ENCODE peak calls at places on chromosome 21, in ten cellular contexts. T is hepatocyte, I is K562, N is PC-3, A is mammary epithelial cell, X is neural progenitor cell, L is GM23248, P is HCT116, Q is A673, B is astrocyte. G is an unnamed sample.

GRCh38 chr21:27572681-27573080 is 605.8 kb upstream of the ADAMTS5 start:
- DNase-seq in T (no peak), I (no peak), N (peak), A (peak), X (no peak), L (peak), P (no peak), Q (no peak), B (peak), G (no peak)

GRCh38 chr21:15144026-15144425 is 79.2 kb upstream of the NRIP1 start:
- DNase-seq in T (no peak), I (no peak), N (no peak), A (no peak), X (no peak), L (no peak), P (no peak), Q (no peak), B (no peak), G (no peak)

GRCh38 chr21:38659936-38660332 is 145.8 kb upstream of the ETS2 start:
- DNase-seq in T (no peak), I (no peak), N (no peak), A (no peak), X (no peak), L (no peak), P (no peak), Q (no peak), B (no peak), G (no peak)

GRCh38 chr21:26637346-26637745 is 64.3 kb upstream of the CYYR1 start:
- DNase-seq in T (no peak), I (no peak), N (peak), A (no peak), X (no peak), L (no peak), P (no peak), Q (no peak), B (no peak), G (no peak)

GRCh38 chr21:43825936-43826622 is 36.7 kb downstream of the RRP1 start:
- DNase-seq in T (no peak), I (no peak), N (peak), A (no peak), X (peak), L (no peak), P (no peak), Q (no peak), B (no peak), G (no peak)

GRCh38 chr21:20329636-20330035 is 668.6 kb upstream of the NCAM2 start:
- DNase-seq in T (no peak), I (no peak), N (no peak), A (no peak), X (no peak), L (no peak), P (no peak), Q (no peak), B (no peak), G (no peak)

GRCh38 chr21:19031956-19032355 is 628.4 kb upstream of the TMPRSS15 start:
- DNase-seq in T (no peak), I (no peak), N (no peak), A (no peak), X (no peak), L (no peak), P (no peak), Q (no peak), B (no peak), G (no peak)

GRCh38 chr21:43921979-43922945 is 57.2 kb downstream of the AGPAT3 start:
- DNase-seq in T (no peak), I (peak), N (no peak), A (no peak), X (no peak), L (no peak), P (no peak), Q (no peak), B (peak), G (no peak)

GRCh38 chr21:44805226-44805625 is 3.6 kb upstream of the UBE2G2 start:
- DNase-seq in T (no peak), I (no peak), N (peak), A (no peak), X (no peak), L (no peak), P (no peak), Q (no peak), B (no peak), G (no peak)

GRCh38 chr21:22363504-22363903 is 1365.3 kb downstream of the NCAM2 start:
- DNase-seq in T (no peak), I (no peak), N (no peak), A (no peak), X (no peak), L (no peak), P (no peak), Q (no peak), B (no peak), G (no peak)

GRCh38 chr21:44413566-44414290 is 41.6 kb upstream of the LRRC3 start:
- DNase-seq in T (no peak), I (no peak), N (no peak), A (no peak), X (no peak), L (no peak), P (no peak), Q (no peak), B (no peak), G (no peak)

GRCh38 chr21:42302292-42302650 is 12.9 kb downstream of the TFF3 start:
- DNase-seq in T (no peak), I (no peak), N (no peak), A (no peak), X (peak), L (no peak), P (no peak), Q (no peak), B (no peak), G (no peak)

GRCh38 chr21:34793471-34793870 is 124.7 kb downstream of the CLIC6 start:
- DNase-seq in T (no peak), I (no peak), N (no peak), A (no peak), X (no peak), L (no peak), P (no peak), Q (no peak), B (no peak), G (no peak)

GRCh38 chr21:34796518-34797201 is 127.9 kb downstream of the CLIC6 start:
- DNase-seq in T (peak), I (no peak), N (peak), A (no peak), X (no peak), L (peak), P (peak), Q (no peak), B (no peak), G (no peak)

GRCh38 chr21:34792504-34793089 is 123.8 kb downstream of the CLIC6 start:
- DNase-seq in T (no peak), I (no peak), N (no peak), A (no peak), X (no peak), L (no peak), P (no peak), Q (no peak), B (no peak), G (no peak)

GRCh38 chr21:34795152-34796141 is 126.7 kb downstream of the CLIC6 start:
- DNase-seq in T (peak), I (no peak), N (peak), A (peak), X (no peak), L (peak), P (peak), Q (no peak), B (peak), G (no peak)

GRCh38 chr21:34794686-34795085 is 125.9 kb downstream of the CLIC6 start:
- DNase-seq in T (no peak), I (no peak), N (no peak), A (no peak), X (no peak), L (no peak), P (no peak), Q (no peak), B (no peak), G (no peak)
- H3K27ac ChIP-seq in T (peak), I (no peak), N (peak), A (peak), X (no peak), L (peak), P (peak), Q (no peak), B (peak), G (no peak)

GRCh38 chr21:45969921-45970673 is 11.5 kb upstream of the COL6A1 start:
- DNase-seq in T (no peak), I (no peak), N (no peak), A (no peak), X (no peak), L (no peak), P (no peak), Q (no peak), B (no peak), G (no peak)

GRCh38 chr21:45970674-45971486 is 10.7 kb upstream of the COL6A1 start:
- DNase-seq in T (peak), I (peak), N (peak), A (no peak), X (peak), L (peak), P (no peak), Q (peak), B (no peak), G (no peak)

GRCh38 chr21:45972716-45973474 is 8.7 kb upstream of the COL6A1 start:
- DNase-seq in T (peak), I (no peak), N (no peak), A (no peak), X (peak), L (peak), P (no peak), Q (peak), B (peak), G (no peak)

GRCh38 chr21:45972353-45972715 is 9.2 kb upstream of the COL6A1 start:
- DNase-seq in T (peak), I (no peak), N (no peak), A (no peak), X (no peak), L (peak), P (no peak), Q (no peak), B (no peak), G (no peak)

GRCh38 chr21:45971487-45972352 is 9.8 kb upstream of the COL6A1 start:
- DNase-seq in T (peak), I (no peak), N (no peak), A (no peak), X (no peak), L (peak), P (no peak), Q (peak), B (peak), G (no peak)
- TF ChIP-seq EZH2 in T (no peak), I (no peak), N (no peak), A (no peak), X (no peak), L (no peak), P (no peak), Q (no peak), B (no peak), G (no peak)

GRCh38 chr21:32335601-32336575 is 37.2 kb downstream of the MRAP start:
- DNase-seq in T (no peak), I (no peak), N (no peak), A (no peak), X (no peak), L (peak), P (no peak), Q (no peak), B (peak), G (no peak)
- H3K27ac ChIP-seq in T (no peak), I (no peak), N (no peak), A (no peak), X (peak), L (peak), P (no peak), Q (no peak), B (peak), G (no peak)

DNA sequence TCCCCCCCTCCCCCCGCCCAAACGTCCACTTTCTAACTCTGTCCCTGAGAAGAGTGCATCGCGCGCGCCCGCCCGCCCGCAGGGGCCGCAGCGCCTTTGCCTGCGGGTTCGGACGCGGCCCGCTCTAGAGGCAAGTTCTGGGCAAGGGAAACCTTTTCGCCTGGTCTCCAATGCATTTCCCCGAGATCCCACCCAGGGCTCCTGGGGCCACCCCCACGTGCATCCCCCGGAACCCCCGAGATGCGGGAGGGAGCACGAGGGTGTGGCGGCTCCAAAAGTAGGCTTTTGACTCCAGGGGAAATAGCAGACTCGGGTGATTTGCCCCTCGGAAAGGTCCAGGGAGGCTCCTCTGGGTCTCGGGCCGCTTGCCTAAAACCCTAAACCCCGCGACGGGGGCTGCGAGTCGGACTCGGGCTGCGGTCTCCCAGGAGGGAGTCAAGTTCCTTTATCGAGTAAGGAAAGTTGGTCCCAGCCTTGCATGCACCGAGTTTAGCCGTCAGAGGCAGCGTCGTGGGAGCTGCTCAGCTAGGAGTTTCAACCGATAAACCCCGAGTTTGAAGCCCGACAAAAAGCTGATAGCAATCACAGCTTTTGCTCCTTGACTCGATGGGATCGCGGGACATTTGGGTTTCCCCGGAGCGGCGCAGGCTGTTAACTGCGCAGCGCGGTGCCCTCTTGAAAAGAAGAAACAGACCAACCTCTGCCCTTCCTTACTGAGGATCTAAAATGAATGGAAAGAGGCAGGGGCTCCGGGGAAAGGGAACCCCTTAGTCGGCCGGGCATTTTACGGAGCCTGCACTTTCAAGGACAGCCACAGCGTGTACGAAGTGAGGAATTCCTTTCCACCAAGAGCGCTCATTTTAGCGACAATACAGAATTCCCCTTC is 158.1 kb downstream of the RUNX1 start:
- DNase-seq in T (peak), I (no peak), N (no peak), A (peak), X (peak), L (peak), P (no peak), Q (no peak), B (peak), G (no peak)
- TF ChIP-seq EZH2 in T (no peak), I (no peak), N (no peak), A (no peak), X (peak), L (no peak), P (no peak), Q (peak), B (no peak), G (peak)

DNA sequence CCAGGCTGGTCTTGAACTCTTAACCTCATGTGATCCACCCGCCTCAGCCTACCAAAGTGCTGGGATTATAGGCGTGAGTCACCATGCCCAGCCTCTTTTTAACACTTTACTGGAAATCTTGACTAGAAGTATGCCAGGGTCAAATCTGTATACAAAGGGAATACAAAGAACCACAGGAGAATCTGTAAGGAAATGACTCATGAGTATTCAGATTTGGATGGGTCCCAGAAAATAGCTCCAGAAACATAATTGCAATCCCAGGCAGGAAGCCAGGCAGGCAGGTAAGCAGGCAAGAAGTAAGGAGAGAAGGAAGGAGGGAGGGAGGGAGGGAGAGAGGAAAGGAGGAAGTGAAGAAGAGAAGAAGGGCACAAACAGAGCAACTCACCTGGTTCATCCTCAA is 22.8 kb upstream of the TIAM1 start:
- DNase-seq in T (no peak), I (no peak), N (peak), A (peak), X (no peak), L (peak), P (peak), Q (peak), B (peak), G (no peak)
- H3K27ac ChIP-seq in T (no peak), I (no peak), N (peak), A (no peak), X (no peak), L (no peak), P (peak), Q (no peak), B (peak), G (no peak)

GRCh38 chr21:36706951-36707762 is 8.2 kb downstream of the SIM2 start:
- DNase-seq in T (no peak), I (no peak), N (no peak), A (no peak), X (peak), L (peak), P (no peak), Q (peak), B (no peak), G (no peak)
- TF ChIP-seq EZH2 in T (peak), I (no peak), N (no peak), A (peak), X (peak), L (peak), P (no peak), Q (no peak), B (peak), G (no peak)

GRCh38 chr21:34864370-34865209 is 184.5 kb downstream of the RUNX1 start:
- DNase-seq in T (no peak), I (no peak), N (no peak), A (no peak), X (no peak), L (no peak), P (no peak), Q (no peak), B (no peak), G (no peak)
- H3K27ac ChIP-seq in T (peak), I (no peak), N (peak), A (peak), X (no peak), L (peak), P (peak), Q (no peak), B (no peak), G (no peak)

GRCh38 chr21:46161180-46161799 is 5.9 kb upstream of the FTCD start:
- DNase-seq in T (no peak), I (no peak), N (no peak), A (no peak), X (no peak), L (no peak), P (no peak), Q (no peak), B (no peak), G (no peak)

GRCh38 chr21:46160563-46161179 is 5.3 kb upstream of the FTCD start:
- DNase-seq in T (peak), I (no peak), N (no peak), A (no peak), X (peak), L (no peak), P (no peak), Q (no peak), B (no peak), G (no peak)

GRCh38 chr21:46159390-46159789 is 4.0 kb upstream of the FTCD start:
- DNase-seq in T (no peak), I (no peak), N (no peak), A (peak), X (peak), L (no peak), P (no peak), Q (no peak), B (no peak), G (no peak)

GRCh38 chr21:46158666-46159300 is 3.4 kb upstream of the FTCD start:
- DNase-seq in T (peak), I (no peak), N (no peak), A (no peak), X (no peak), L (no peak), P (no peak), Q (no peak), B (no peak), G (no peak)

GRCh38 chr21:46159841-46160562 is 4.6 kb upstream of the FTCD start:
- DNase-seq in T (peak), I (no peak), N (no peak), A (no peak), X (no peak), L (no peak), P (no peak), Q (no peak), B (no peak), G (no peak)
- TF ChIP-seq EZH2 in T (no peak), I (no peak), N (no peak), A (no peak), X (no peak), L (no peak), P (no peak), Q (no peak), B (no peak), G (no peak)

GRCh38 chr21:39670741-39671140 is 58.0 kb downstream of the B3GALT5 start:
- DNase-seq in T (no peak), I (no peak), N (no peak), A (no peak), X (no peak), L (no peak), P (no peak), Q (no peak), B (peak), G (no peak)
- H3K27ac ChIP-seq in T (no peak), I (no peak), N (no peak), A (no peak), X (no peak), L (no peak), P (no peak), Q (no peak), B (no peak), G (no peak)

G was measured in SK-N-MC.